ENCODE peak calls at places on chromosomes 3 and 15, in four cellular contexts. H, N, L and I are unnamed samples.

GRCh38 chr3:46359748-46360509 is 6.0 kb downstream of the CCR2 start:
- DNase-seq in L (no peak), H (no peak), N (no peak), I (no peak)

GRCh38 chr15:31327674-31328424 is 1.2 kb downstream of the KLF13 start:
- DNase-seq in H (peak; percentile 85), L (peak; percentile 81), N (peak; percentile 70), I (no peak)

GRCh38 chr15:51006336-51006985 is 88.2 kb downstream of the TNFAIP8L3 start:
- DNase-seq in L (no peak), H (no peak), N (no peak), I (no peak)

GRCh38 chr3:120855665-120856437 is 52.2 kb upstream of the STXBP5L start:
- DNase-seq in H (no peak), L (no peak), N (no peak), I (no peak)

GRCh38 chr3:53668872-53669271 is 174.5 kb downstream of the CACNA1D start:
- DNase-seq in L (no peak), H (peak; percentile 7), N (no peak), I (no peak)

GRCh38 chr3:59426851-59427565 is 377.2 kb upstream of the CFAP20DC start:
- DNase-seq in H (no peak), L (no peak), N (no peak), I (no peak)

GRCh38 chr3:31941230-31941632 is 39.8 kb downstream of the OSBPL10 start:
- DNase-seq in N (no peak), L (no peak), H (no peak), I (no peak)

GRCh38 chr3:23915537-23916108 is 1.2 kb downstream of the NKIRAS1 start:
- DNase-seq in L (peak; percentile 39), H (no peak), N (no peak), I (no peak)

GRCh38 chr3:131543714-131544113 is 40.9 kb upstream of the MRPL3 start:
- DNase-seq in N (no peak), L (no peak), H (no peak), I (no peak)

GRCh38 chr3:141334627-141335250 is 33.6 kb upstream of the ZBTB38 start:
- DNase-seq in N (no peak), H (no peak), L (no peak), I (no peak)

GRCh38 chr3:139797724-139798343 is 120.1 kb upstream of the NMNAT3 start:
- DNase-seq in L (no peak), H (peak; percentile 33), N (peak; percentile 70), I (peak; percentile 69)

GRCh38 chr3:54294214-54294613 is 171.9 kb downstream of the CACNA2D3 start:
- DNase-seq in N (no peak), H (no peak), L (no peak), I (peak; percentile 17)

GRCh38 chr3:152388631-152389030 is 119.9 kb downstream of the MBNL1 start:
- DNase-seq in L (no peak), N (no peak), H (no peak), I (no peak)

GRCh38 chr3:152386208-152386607 is 117.5 kb downstream of the MBNL1 start:
- DNase-seq in L (no peak), N (no peak), H (no peak), I (no peak)

GRCh38 chr3:152384412-152384811 is 115.7 kb downstream of the MBNL1 start:
- DNase-seq in N (no peak), H (no peak), L (no peak), I (no peak)

GRCh38 chr3:152383136-152383606 is 114.4 kb downstream of the MBNL1 start:
- DNase-seq in L (no peak), H (no peak), N (no peak), I (no peak)

DNA sequence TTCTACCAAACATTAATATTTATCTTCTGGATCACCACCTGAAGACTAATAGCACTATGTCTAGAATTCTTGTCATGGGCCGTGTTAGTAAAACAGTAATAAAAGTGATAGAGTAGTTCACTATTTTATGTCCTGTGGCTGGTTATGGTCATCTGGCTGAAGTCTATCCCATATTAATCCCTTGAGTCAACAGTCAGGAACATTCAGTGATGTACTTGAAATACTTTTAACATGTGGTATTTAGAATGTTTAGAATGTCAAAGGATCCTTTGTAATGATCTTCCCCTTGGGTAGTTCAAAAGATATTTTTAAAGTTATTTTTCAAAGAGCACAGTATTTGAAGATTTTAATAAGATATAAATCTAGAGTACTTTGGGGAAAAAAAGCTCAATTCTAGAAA is 117.0 kb downstream of the MBNL1 start:
- DNase-seq in N (no peak), H (no peak), L (no peak), I (no peak)
- TF ChIP-seq TEAD4 in N (no peak), H (no peak), L (peak; percentile 35), I (no peak)

GRCh38 chr15:99980791-99981190 is 247.6 kb upstream of the LYSMD4 start:
- DNase-seq in H (no peak), L (no peak), N (no peak), I (no peak)

GRCh38 chr15:99983171-99983891 is 250.1 kb upstream of the LYSMD4 start:
- DNase-seq in H (no peak), N (peak; percentile 62), L (no peak), I (peak; percentile 53)

GRCh38 chr15:99982662-99983061 is 249.4 kb upstream of the LYSMD4 start:
- DNase-seq in L (peak; percentile 47), N (no peak), H (no peak), I (no peak)

GRCh38 chr15:99981223-99981647 is 248.0 kb upstream of the LYSMD4 start:
- DNase-seq in L (no peak), N (no peak), H (peak; percentile 18), I (peak; percentile 49)

DNA sequence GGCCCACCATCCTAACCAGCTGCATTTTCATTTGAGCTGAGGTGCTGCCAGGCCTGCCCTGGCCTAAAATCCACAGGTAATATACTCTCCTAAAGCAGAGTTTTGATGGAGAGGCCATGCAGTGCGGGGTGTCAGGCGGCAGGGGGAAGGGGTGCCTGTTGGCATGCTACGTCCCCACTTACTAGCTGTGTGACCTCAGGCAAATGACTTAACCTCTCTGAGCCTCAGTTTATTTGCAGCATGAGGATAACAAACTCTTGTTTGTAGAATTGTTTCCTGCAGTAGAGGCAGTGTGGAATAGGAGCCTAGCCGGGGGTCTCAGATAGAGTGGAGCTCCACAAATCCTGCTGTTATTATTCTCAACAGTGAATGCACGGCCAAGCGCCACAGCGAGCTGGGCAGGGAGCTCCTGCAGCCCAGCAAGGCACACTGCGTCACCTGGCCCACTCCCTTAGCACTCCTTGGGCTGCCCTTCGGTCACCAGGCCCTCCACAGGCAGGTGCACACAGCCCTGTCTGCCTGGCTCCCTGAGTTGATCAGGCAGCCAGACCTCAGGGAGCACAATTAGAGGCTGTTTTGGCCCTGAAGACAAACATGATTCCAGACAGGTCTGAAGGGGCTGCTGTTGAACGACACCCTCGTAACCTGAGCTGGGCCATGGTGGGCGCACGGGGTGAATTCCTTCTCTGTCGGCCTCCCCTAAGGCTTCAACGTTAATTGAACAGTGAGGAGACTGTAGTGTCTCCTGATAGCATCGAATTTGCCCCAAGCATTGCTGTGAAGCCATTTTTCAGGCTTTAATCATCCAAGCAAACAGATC is 248.8 kb upstream of the LYSMD4 start:
- DNase-seq in L (peak; percentile 66), N (no peak), H (no peak), I (peak; percentile 22)
- TF ChIP-seq TEAD4 in L (no peak), N (no peak), H (no peak), I (no peak)

DNA sequence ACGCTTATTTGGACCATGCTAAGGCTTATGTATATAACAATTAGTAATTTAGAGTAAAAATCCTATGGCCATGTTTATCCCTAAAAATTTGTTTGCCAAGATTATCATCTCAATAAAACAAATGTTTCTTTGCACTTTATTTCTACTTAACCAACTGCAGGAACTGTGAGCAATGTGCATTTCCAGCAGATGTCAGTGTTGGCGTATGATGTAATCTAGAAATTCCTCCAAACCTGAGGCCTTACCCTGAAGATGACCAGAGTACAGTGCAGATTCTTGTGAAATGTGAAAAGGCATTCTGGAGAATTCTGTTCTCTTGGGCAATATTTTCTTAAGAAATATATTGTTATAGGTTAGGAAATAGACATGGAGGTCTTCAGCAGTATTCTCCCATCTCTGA is 205.9 kb downstream of the MBNL1 start:
- DNase-seq in N (no peak), H (no peak), L (peak; percentile 15), I (no peak)
- TF ChIP-seq TEAD4 in N (peak; percentile 52), H (peak; percentile 41), L (no peak), I (no peak)

DNA sequence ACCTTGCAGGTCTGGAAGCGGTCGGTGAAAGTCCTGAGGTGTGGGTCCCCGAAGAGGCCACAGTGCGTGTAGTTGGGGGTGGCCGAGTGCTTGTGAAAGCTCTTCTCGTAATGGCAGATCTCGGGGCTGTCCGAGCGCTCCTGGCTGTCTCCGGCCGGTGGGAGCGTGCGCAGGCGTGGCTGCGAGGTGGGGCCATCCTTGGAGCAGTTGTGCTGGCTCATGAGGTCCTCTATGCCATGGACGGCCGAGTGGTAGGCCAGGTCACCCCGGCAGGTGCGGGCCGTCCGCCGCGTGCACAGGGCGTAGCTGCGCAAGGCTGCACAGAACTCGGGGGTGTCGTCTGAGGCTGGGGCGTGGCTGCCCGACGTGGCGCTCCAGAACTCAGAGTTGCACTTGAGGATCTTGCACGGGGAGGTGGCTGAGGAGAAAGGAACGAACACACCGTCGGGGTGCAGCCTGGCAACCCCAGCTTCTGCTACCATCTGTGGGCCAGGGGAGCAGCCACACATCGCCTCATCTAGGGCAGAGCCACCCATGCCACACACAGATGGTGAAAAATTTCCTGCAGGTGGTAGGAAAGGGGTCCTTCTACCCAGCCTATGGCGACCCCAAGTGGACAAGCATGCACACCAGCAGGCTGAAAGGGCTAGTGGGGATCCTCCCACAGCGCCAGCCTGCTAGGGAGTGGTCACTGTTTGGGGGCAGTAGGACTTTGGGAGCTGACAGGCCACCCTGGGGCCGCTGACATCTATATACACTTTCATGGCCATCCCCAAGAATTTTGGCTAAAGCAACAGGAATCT is 36.7 kb downstream of the RGMA start:
- DNase-seq in H (peak; percentile 53), L (no peak), N (no peak), I (no peak)
- TF ChIP-seq TEAD4 in H (no peak), L (no peak), N (no peak), I (no peak)

GRCh38 chr15:91942676-91943417 is 89.3 kb downstream of the SLCO3A1 start:
- DNase-seq in N (no peak), H (no peak), L (no peak), I (no peak)
- TF ChIP-seq TEAD4 in N (no peak), H (no peak), L (no peak), I (no peak)

GRCh38 chr3:173902866-173903265 is 505.3 kb downstream of the NLGN1 start:
- DNase-seq in H (no peak), N (no peak), L (no peak), I (no peak)
- TF ChIP-seq TEAD4 in H (no peak), N (no peak), L (no peak), I (no peak)

GRCh38 chr3:195769551-195769950 is 42.2 kb downstream of the MUC4 start:
- DNase-seq in H (no peak), L (no peak), N (no peak), I (no peak)

GRCh38 chr3:195770081-195770840 is 41.5 kb downstream of the MUC4 start:
- DNase-seq in N (no peak), H (no peak), L (no peak), I (no peak)

GRCh38 chr3:195768414-195768813 is 43.3 kb downstream of the MUC4 start:
- DNase-seq in L (no peak), H (no peak), N (no peak), I (no peak)

GRCh38 chr3:195767792-195768191 is 43.9 kb downstream of the MUC4 start:
- DNase-seq in N (no peak), H (no peak), L (no peak), I (no peak)

DNA sequence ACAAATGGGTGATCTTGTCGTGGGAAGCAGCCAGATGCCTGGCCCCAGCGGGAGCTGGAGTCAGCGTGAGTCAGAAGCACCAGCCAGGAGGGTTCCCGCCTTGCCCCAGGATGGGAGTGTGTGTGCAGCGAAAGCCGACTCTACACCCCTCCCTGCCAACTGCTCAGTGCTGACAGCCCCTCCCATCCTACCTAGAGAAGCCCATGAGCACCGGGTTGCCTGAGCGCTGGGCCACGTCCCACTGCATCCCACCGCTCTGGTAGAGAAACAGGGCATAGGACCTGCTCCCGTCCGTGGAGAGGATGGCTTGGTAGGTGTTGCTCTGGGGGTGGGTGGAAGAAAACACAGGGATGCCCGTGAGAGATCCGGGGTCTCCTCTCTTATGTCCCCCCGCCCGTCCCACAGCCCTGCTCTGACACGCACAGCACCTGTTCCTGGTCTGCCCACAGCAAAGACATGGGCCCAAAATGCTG is 42.9 kb downstream of the MUC4 start:
- DNase-seq in L (peak; percentile 21), N (no peak), H (no peak), I (no peak)
- TF ChIP-seq TEAD4 in L (no peak), N (no peak), H (no peak), I (no peak)